ENCODE peak calls at places on chromosome 18, in ten cellular contexts. R, A, T, N, K, L, O, V, G and J are unnamed samples.

GRCh38 chr18:45386256-45386655 is 229.0 kb upstream of the SLC14A2 start:
- DNase-seq in R (peak), A (no peak), T (peak), N (peak), K (no peak), L (no peak), O (no peak), V (peak), G (no peak), J (peak)

GRCh38 chr18:58402247-58402646 is 226.6 kb downstream of the ALPK2 start:
- DNase-seq in R (no peak), A (no peak), T (no peak), N (peak), K (no peak), L (no peak), O (no peak), V (peak), G (peak), J (no peak)

GRCh38 chr18:34661464-34662087 is 48.5 kb upstream of the DTNA start:
- DNase-seq in R (peak), A (no peak), T (peak), N (peak), K (peak), L (peak), O (no peak), V (peak), G (peak), J (peak)

GRCh38 chr18:23540867-23541266 is 37.6 kb downstream of the RMC1 start:
- DNase-seq in R (no peak), A (no peak), T (peak), N (no peak), K (no peak), L (no peak), O (no peak), V (no peak), G (no peak), J (no peak)

GRCh38 chr18:64134044-64134757 is 14.7 kb downstream of the LINC00305 start:
- DNase-seq in R (peak), A (no peak), T (no peak), N (peak), K (no peak), L (no peak), O (no peak), V (peak), G (no peak), J (no peak)

GRCh38 chr18:77168666-77169358 is 36.2 kb upstream of the MBP start:
- DNase-seq in R (no peak), A (no peak), T (no peak), N (no peak), K (no peak), L (no peak), O (no peak), V (no peak), G (no peak), J (peak)

GRCh38 chr18:54233228-54233625 is 8.8 kb upstream of the MBD2 start:
- DNase-seq in R (no peak), A (no peak), T (no peak), N (no peak), K (no peak), L (no peak), O (no peak), V (no peak), G (no peak), J (no peak)

GRCh38 chr18:41099451-41099850 is 855.6 kb upstream of the PIK3C3 start:
- DNase-seq in R (no peak), A (no peak), T (no peak), N (no peak), K (no peak), L (no peak), O (no peak), V (no peak), G (no peak), J (no peak)

GRCh38 chr18:76951600-76952247 is 129.4 kb downstream of the ZNF236 start:
- DNase-seq in R (no peak), A (no peak), T (no peak), N (no peak), K (no peak), L (no peak), O (no peak), V (no peak), G (no peak), J (no peak)

GRCh38 chr18:33720133-33720532 is 142.1 kb downstream of the ASXL3 start:
- DNase-seq in R (peak), A (no peak), T (no peak), N (no peak), K (no peak), L (no peak), O (no peak), V (no peak), G (no peak), J (no peak)

GRCh38 chr18:70413455-70413854 is 124.6 kb downstream of the SOCS6 start:
- DNase-seq in R (no peak), A (no peak), T (no peak), N (no peak), K (no peak), L (no peak), O (no peak), V (no peak), G (no peak), J (no peak)

GRCh38 chr18:76429262-76430126 is 65.5 kb downstream of the ZNF516 start:
- DNase-seq in R (peak), A (no peak), T (no peak), N (no peak), K (no peak), L (no peak), O (no peak), V (no peak), G (no peak), J (no peak)

GRCh38 chr18:62982600-62983251 is 267.4 kb downstream of the PHLPP1 start:
- DNase-seq in R (peak), A (peak), T (peak), N (peak), K (peak), L (peak), O (peak), V (peak), G (peak), J (peak)

GRCh38 chr18:51537487-51537886 is 340.0 kb upstream of the MEX3C start:
- DNase-seq in R (peak), A (peak), T (peak), N (no peak), K (no peak), L (no peak), O (no peak), V (peak), G (no peak), J (peak)

GRCh38 chr18:7221424-7222155 is 9.3 kb upstream of the LRRC30 start:
- DNase-seq in R (peak), A (no peak), T (peak), N (peak), K (peak), L (peak), O (no peak), V (peak), G (peak), J (peak)

GRCh38 chr18:45783097-45784075 is 42.1 kb upstream of the SIGLEC15 start:
- DNase-seq in R (peak), A (no peak), T (no peak), N (no peak), K (no peak), L (no peak), O (no peak), V (no peak), G (peak), J (peak)